ENCODE peak calls at places on chromosomes 2 and 18, in nine cellular contexts. E, X, P, C, F, N, W, H and J are unnamed samples.

GRCh38 chr18:55251186-55251995 is 292.1 kb upstream of the CCDC68 start:
- DNase-seq in F (no peak), N (no peak), X (no peak), H (no peak), E (no peak), P (no peak), C (no peak), W (no peak), J (no peak)

GRCh38 chr2:156435392-156435724 is 821 bp upstream of the GPD2 start:
- DNase-seq in E (no peak), C (no peak), F (no peak), P (no peak), W (no peak), H (no peak), N (no peak), X (no peak), J (no peak)

GRCh38 chr2:81714817-81715216 is 1410.3 kb upstream of the LRRTM1 start:
- DNase-seq in C (no peak), F (no peak), N (no peak), W (no peak), P (no peak), E (no peak), X (no peak), H (no peak), J (no peak)

GRCh38 chr2:125167820-125168219 is 1142.7 kb downstream of the CNTNAP5 start:
- DNase-seq in F (no peak), W (no peak), X (no peak), C (no peak), H (no peak), N (no peak), E (no peak), P (no peak), J (no peak)

GRCh38 chr18:23825978-23826405 is 136.7 kb downstream of the LAMA3 start:
- DNase-seq in W (peak; percentile 78), H (no peak), F (peak; percentile 82), X (no peak), N (peak; percentile 93), P (peak; percentile 22), C (no peak), E (peak; percentile 86), J (no peak)

GRCh38 chr2:15748736-15749323 is 157.2 kb downstream of the DDX1 start:
- DNase-seq in F (no peak), W (no peak), X (peak; percentile 73), H (peak; percentile 90), C (peak; percentile 74), E (no peak), N (no peak), P (peak; percentile 20), J (peak; percentile 35)

GRCh38 chr2:176088048-176088936 is 4.2 kb upstream of the HOXD13 start:
- DNase-seq in N (no peak), P (peak; percentile 59), W (peak; percentile 36), F (peak; percentile 41), C (peak; percentile 55), H (peak; percentile 80), X (peak; percentile 39), E (no peak), J (peak; percentile 54)

GRCh38 chr2:217703102-217703501 is 299.7 kb downstream of the TNS1 start:
- DNase-seq in H (no peak), E (no peak), C (no peak), W (no peak), P (no peak), N (no peak), F (no peak), X (no peak), J (no peak)

GRCh38 chr18:57035590-57035989 is 111.3 kb upstream of the BOD1L2 start:
- DNase-seq in W (no peak), P (no peak), F (no peak), E (no peak), C (no peak), H (no peak), N (no peak), X (no peak), J (no peak)

GRCh38 chr2:152223997-152224396 is 48.4 kb upstream of the STAM2 start:
- DNase-seq in C (no peak), E (no peak), H (no peak), F (peak; percentile 43), X (no peak), W (no peak), P (no peak), N (no peak), J (no peak)

GRCh38 chr2:191249131-191249813 is 4.1 kb downstream of the MYO1B start:
- DNase-seq in C (no peak), N (no peak), E (no peak), W (no peak), H (no peak), F (no peak), X (no peak), P (no peak), J (no peak)

GRCh38 chr2:71190959-71191943 is 35.7 kb downstream of the PAIP2B start:
- DNase-seq in X (no peak), N (no peak), P (no peak), F (no peak), W (no peak), C (peak; percentile 42), H (no peak), E (no peak), J (no peak)

GRCh38 chr2:64204716-64205115 is 60.5 kb upstream of the PELI1 start:
- DNase-seq in F (no peak), X (no peak), W (no peak), C (no peak), H (no peak), E (no peak), N (no peak), P (no peak), J (no peak)

GRCh38 chr18:58135806-58136331 is 91.8 kb downstream of the NEDD4L start:
- DNase-seq in P (peak; percentile 70), W (peak; percentile 53), N (no peak), F (peak; percentile 68), C (peak; percentile 71), H (peak; percentile 70), E (no peak), X (peak; percentile 75), J (peak; percentile 65)

GRCh38 chr2:113979172-113980128 is 89.6 kb downstream of the ACTR3 start:
- DNase-seq in X (peak; percentile 45), E (no peak), P (no peak), C (peak; percentile 46), W (no peak), H (peak; percentile 88), F (no peak), N (no peak), J (no peak)

DNA sequence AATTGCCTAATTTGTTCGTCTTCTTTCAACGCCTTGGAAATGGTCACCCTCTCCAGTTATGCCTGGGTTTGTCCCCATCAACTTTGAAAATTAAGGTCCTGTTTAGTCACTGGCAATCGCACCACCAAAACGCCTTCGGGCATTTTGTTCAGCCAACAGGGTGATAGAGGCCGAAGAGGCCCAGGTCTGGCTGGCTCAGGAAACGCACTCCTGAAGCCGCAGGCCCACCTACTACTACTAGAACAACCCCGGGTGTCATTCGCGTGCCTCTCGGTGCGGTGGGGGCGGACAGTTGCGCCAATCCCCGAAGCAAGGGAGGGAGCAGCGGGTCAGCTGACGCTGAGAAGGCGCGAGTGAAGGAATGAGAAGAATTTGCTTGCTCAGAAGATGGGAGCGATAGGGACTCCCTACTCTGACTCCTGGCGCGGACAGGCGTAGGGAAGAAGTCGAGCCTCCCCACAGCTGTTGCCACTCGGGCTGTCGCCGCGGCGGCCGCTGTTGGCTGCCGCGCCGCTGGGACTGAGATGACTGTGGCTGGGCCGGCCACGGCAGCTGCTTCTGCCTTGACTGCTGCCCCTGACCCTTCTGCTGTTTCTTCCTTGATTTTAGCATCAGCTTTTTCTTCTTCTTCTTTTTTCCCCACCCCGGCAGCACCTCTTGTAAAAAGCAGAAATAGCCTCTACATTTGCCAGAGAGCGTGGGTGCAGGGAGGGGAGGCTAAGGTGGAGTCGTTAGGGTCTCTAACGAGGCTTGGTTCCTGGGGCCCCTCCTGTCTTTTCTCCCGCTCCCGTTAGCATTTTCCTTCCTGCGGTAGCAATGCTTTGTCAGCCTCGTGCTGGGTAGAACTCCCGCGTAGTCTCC is 387.6 kb downstream of the FIGN start:
- DNase-seq in E (peak; percentile 71), C (peak; percentile 92), X (no peak), P (peak; percentile 48), W (peak; percentile 23), H (peak; percentile 81), F (peak; percentile 60), N (peak; percentile 90), J (peak; percentile 65)
- TF ChIP-seq EP300 in E (no peak), C (peak; percentile 70), X (no peak), P (no peak), W (peak; percentile 47), H (no peak), F (no peak), N (no peak), J (no peak)

DNA sequence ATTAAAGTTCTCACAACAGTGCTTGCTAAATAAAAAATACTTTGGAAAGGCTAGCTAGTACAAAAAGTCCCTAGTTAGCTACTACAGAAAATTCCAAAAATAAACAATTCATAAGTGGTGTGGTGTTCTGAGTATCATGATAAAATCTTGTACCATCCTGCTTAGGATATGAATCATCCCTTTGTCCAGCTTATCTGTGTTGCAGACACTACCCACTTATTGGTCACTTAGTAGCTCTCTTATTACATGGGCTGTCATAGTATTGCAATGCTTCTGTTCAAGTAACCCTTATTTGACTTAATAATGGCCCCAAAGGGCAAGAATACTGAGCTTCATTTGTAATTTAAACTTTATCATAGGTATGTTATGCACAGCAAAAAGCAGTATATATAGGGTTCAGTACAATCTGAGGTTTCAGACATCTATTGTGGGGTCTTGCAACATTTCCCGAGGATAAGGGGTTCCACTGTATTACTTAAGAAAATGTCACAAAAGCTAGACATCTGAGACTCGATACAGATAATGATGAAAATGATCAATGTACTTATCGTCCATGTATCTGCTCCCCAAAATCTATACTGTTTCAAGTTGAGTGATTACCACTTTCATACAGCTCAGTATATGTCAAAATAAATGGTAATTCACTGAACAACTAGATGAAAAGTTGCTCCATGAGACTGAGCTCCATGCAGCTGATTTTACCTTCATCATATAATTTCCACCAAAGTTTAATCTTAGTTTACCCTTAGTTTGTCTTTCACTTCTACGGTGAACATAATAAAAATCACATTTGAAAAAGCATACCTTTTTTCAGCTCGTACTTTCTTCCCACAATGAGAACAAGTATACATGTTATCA is 93.8 kb downstream of the C2orf74 start:
- DNase-seq in W (no peak), C (peak; percentile 50), H (no peak), N (no peak), X (no peak), F (no peak), P (no peak), E (no peak), J (no peak)
- H3K4me3 ChIP-seq in W (no peak overlapping the region), C (no peak overlapping the region), H (no peak overlapping the region), N (no peak overlapping the region), X (no peak overlapping the region), F (no peak overlapping the region), P (no peak overlapping the region), E (no peak overlapping the region), J (no peak overlapping the region)

DNA sequence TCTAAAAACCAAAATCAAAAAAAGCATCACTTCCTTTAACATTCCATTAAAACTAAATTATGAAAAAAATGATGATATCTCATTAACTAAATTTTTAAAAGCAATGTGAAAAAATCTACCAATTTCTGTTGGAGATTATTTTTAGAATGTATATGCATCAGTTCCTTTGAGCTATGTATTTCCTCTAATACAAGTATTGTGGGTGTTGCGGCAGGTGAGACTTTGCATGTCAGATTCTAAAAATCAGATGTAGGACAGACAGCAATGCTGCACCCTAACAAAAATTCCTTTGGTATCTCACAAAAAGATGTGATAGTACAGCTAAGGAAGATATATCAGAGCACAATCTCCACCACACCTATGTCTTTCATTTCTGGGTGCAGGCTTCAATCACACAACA is 6.8 kb downstream of the MBD2 start:
- DNase-seq in H (no peak), P (no peak), N (no peak), X (no peak), E (no peak), W (no peak), F (no peak), C (no peak), J (no peak)
- TF ChIP-seq EP300 in H (no peak), P (no peak), N (no peak), X (no peak), E (no peak), W (no peak), F (no peak), C (no peak), J (no peak)

GRCh38 chr2:41935004-41935401 is 112.8 kb upstream of the PKDCC start:
- DNase-seq in W (no peak), E (no peak), C (no peak), H (no peak), N (no peak), X (no peak), F (no peak), P (no peak), J (no peak)
- H3K4me3 ChIP-seq in W (no peak overlapping the region), E (no peak overlapping the region), C (no peak overlapping the region), H (no peak overlapping the region), N (no peak overlapping the region), X (no peak overlapping the region), F (no peak overlapping the region), P (no peak overlapping the region), J (no peak overlapping the region)